ENCODE peak calls at places on chromosomes 13 and 19, in eight cellular contexts. J, B, M, D, A, P, K and W are unnamed samples.

GRCh38 chr19:51664997-51665396 is 18.4 kb upstream of the SIGLEC14 start:
- DNase-seq in B (no peak), M (no peak), D (no peak), J (no peak), K (no peak), P (no peak), A (no peak), W (no peak)

GRCh38 chr19:33797821-33798633 is 1.4 kb downstream of the KCTD15 start:
- DNase-seq in M (no peak), B (peak; percentile 65), J (no peak), K (no peak), A (peak; percentile 33), P (no peak), D (no peak), W (no peak)

GRCh38 chr13:40444241-40444640 is 222.2 kb downstream of the FOXO1 start:
- DNase-seq in D (no peak), J (no peak), P (no peak), M (no peak), K (no peak), B (no peak), A (no peak), W (no peak)

GRCh38 chr13:98291658-98292057 is 114.6 kb upstream of the RNF113B start:
- DNase-seq in M (no peak), A (no peak), D (no peak), B (no peak), K (no peak), J (no peak), P (no peak), W (no peak)

GRCh38 chr19:19554074-19555023 is 16.3 kb downstream of the CILP2 start:
- DNase-seq in J (no peak), A (peak; percentile 21), M (peak; percentile 44), P (no peak), K (peak; percentile 40), D (peak; percentile 58), B (peak; percentile 68), W (peak; percentile 64)

GRCh38 chr13:50948576-50948975 is 39.0 kb downstream of the RNASEH2B start:
- DNase-seq in P (no peak), K (no peak), B (no peak), M (no peak), A (peak; percentile 5), J (no peak), D (no peak), W (no peak)

GRCh38 chr19:3163230-3163886 is 15.2 kb upstream of the S1PR4 start:
- DNase-seq in B (peak; percentile 75), J (no peak), K (peak; percentile 61), M (peak; percentile 58), P (peak; percentile 96), D (no peak), A (peak; percentile 43), W (peak; percentile 75)

GRCh38 chr13:96527497-96527896 is 437.6 kb downstream of the HS6ST3 start:
- DNase-seq in P (no peak), B (no peak), D (no peak), K (no peak), A (no peak), M (no peak), J (no peak), W (no peak)

GRCh38 chr13:34346626-34347025 is 528.7 kb downstream of the RFC3 start:
- DNase-seq in M (no peak), D (no peak), J (no peak), P (no peak), B (no peak), A (no peak), K (no peak), W (no peak)

GRCh38 chr13:101433895-101434294 is 17.6 kb upstream of the NALCN start:
- DNase-seq in B (no peak), D (no peak), M (no peak), A (no peak), J (no peak), P (no peak), K (no peak), W (no peak)

GRCh38 chr19:13036366-13036976 is 41.2 kb downstream of the NFIX start:
- DNase-seq in D (no peak), K (no peak), P (peak; percentile 73), A (peak; percentile 29), J (no peak), M (peak; percentile 89), B (no peak), W (peak; percentile 66)

GRCh38 chr13:99958402-99959126 is 13.0 kb downstream of the ZIC5 start:
- DNase-seq in A (no peak), B (peak; percentile 11), K (no peak), M (no peak), J (no peak), P (no peak), D (no peak), W (no peak)

GRCh38 chr13:30145709-30146367 is 161.5 kb downstream of the KATNAL1 start:
- DNase-seq in B (no peak), P (no peak), K (no peak), M (no peak), D (no peak), A (no peak), J (no peak), W (no peak)

GRCh38 chr19:2962018-2962670 is 15.2 kb upstream of the TLE6 start:
- DNase-seq in K (no peak), B (peak; percentile 73), M (peak; percentile 85), J (no peak), A (peak; percentile 89), D (no peak), P (no peak), W (peak; percentile 79)

GRCh38 chr13:40442826-40443225 is 223.6 kb downstream of the FOXO1 start:
- DNase-seq in D (no peak), P (no peak), K (no peak), M (no peak), J (no peak), A (no peak), B (no peak), W (no peak)

GRCh38 chr19:41902594-41902993 is 19.6 kb downstream of the ARHGEF1 start:
- DNase-seq in D (no peak), J (no peak), P (no peak), A (no peak), B (no peak), K (no peak), M (no peak), W (no peak)

GRCh38 chr19:48896191-48896720 is 2.3 kb downstream of the TULP2 start:
- DNase-seq in D (no peak), M (no peak), J (no peak), P (no peak), A (no peak), B (no peak), K (peak; percentile 37), W (no peak)

GRCh38 chr19:2602391-2603181 is 99.9 kb downstream of the GNG7 start:
- DNase-seq in J (no peak), K (no peak), M (peak; percentile 73), D (no peak), B (no peak), P (peak; percentile 62), A (peak; percentile 81), W (no peak)

GRCh38 chr13:30880151-30880551 is 25.9 kb upstream of the MEDAG start:
- DNase-seq in B (no peak), K (no peak), J (no peak), A (peak; percentile 66), D (no peak), M (no peak), P (no peak), W (no peak)

GRCh38 chr19:43560687-43561086 is 14.6 kb downstream of the XRCC1 start:
- DNase-seq in A (peak; percentile 52), B (no peak), M (peak; percentile 30), P (peak; percentile 77), K (no peak), D (no peak), J (no peak), W (peak; percentile 54)

GRCh38 chr13:63393112-63393511 is 1977.5 kb upstream of the PCDH20 start:
- DNase-seq in M (no peak), K (no peak), J (no peak), A (peak; percentile 3), D (no peak), P (no peak), B (no peak), W (no peak)

GRCh38 chr13:51585696-51586095 is 1.4 kb downstream of the WDFY2 start:
- DNase-seq in B (no peak), A (peak; percentile 62), P (no peak), J (no peak), M (peak; percentile 52), D (no peak), K (no peak), W (no peak)

GRCh38 chr19:17289489-17289888 is 7.8 kb downstream of the ANKLE1 start:
- DNase-seq in M (peak; percentile 57), B (peak; percentile 83), J (peak; percentile 79), P (peak; percentile 63), D (no peak), K (no peak), A (peak; percentile 90), W (peak; percentile 81)

GRCh38 chr13:21557995-21558394 is 46.0 kb downstream of the MICU2 start:
- DNase-seq in A (no peak), J (no peak), B (peak; percentile 8), D (no peak), P (no peak), K (no peak), M (no peak), W (peak; percentile 35)

GRCh38 chr13:112238436-112238995 is 137.6 kb upstream of the SPACA7 start:
- DNase-seq in B (no peak), K (no peak), J (no peak), A (no peak), D (no peak), M (no peak), P (no peak), W (no peak)

GRCh38 chr19:50720921-50721291 is 1.3 kb upstream of the SHANK1 start:
- DNase-seq in A (peak; percentile 73), P (no peak), D (no peak), K (no peak), M (no peak), J (no peak), B (no peak), W (no peak)

GRCh38 chr19:4368128-4368820 is 24.9 kb downstream of the MPND start:
- DNase-seq in A (peak; percentile 36), K (no peak), M (peak; percentile 69), J (no peak), D (no peak), P (no peak), B (no peak), W (no peak)

GRCh38 chr19:43469160-43469480 is 3.7 kb upstream of the LYPD3 start:
- DNase-seq in J (no peak), B (no peak), D (no peak), A (no peak), K (no peak), P (no peak), M (no peak), W (no peak)